ENCODE peak calls at places on chromosome 16, in eight cellular contexts. Q, L, P, G, C, D, R and S are unnamed samples.

GRCh38 chr16:76428858-76429257 is 151.7 kb downstream of the CNTNAP4 start:
- DNase-seq in D (no peak), G (no peak), L (peak), P (no peak), C (no peak), Q (no peak), R (peak), S (no peak)

GRCh38 chr16:61324044-61324443 is 712.2 kb downstream of the CDH8 start:
- DNase-seq in P (no peak), C (no peak), R (no peak), Q (no peak), D (no peak), L (no peak), G (no peak), S (no peak)

GRCh38 chr16:83723244-83723643 is 84.5 kb upstream of the HSBP1 start:
- DNase-seq in Q (no peak), D (no peak), P (no peak), L (no peak), C (no peak), G (no peak), R (no peak), S (no peak)

GRCh38 chr16:21302454-21302853 is 24.4 kb upstream of the CRYM start:
- DNase-seq in G (no peak), L (no peak), R (no peak), P (no peak), D (no peak), Q (no peak), C (no peak), S (no peak)

GRCh38 chr16:8848231-8848938 is 20.4 kb downstream of the CARHSP1 start:
- DNase-seq in G (peak), D (peak), P (no peak), L (no peak), R (no peak), C (no peak), Q (no peak), S (peak)

GRCh38 chr16:68292425-68292824 is 18.3 kb downstream of the SLC7A6OS start:
- DNase-seq in D (no peak), L (no peak), C (no peak), R (no peak), P (no peak), Q (no peak), G (no peak), S (no peak)

GRCh38 chr16:85416267-85417109 is 196.6 kb upstream of the GSE1 start:
- DNase-seq in Q (no peak), G (peak), D (no peak), P (no peak), L (peak), R (peak), C (peak), S (peak)

GRCh38 chr16:19136549-19137196 is 22.9 kb downstream of the ITPRIPL2 start:
- DNase-seq in L (no peak), P (no peak), Q (no peak), R (no peak), D (peak), G (no peak), C (no peak), S (no peak)

GRCh38 chr16:29974291-29975133 is 844 bp downstream of the TAOK2 start:
- DNase-seq in C (no peak), Q (no peak), L (no peak), R (peak), D (no peak), P (no peak), G (no peak), S (peak)

GRCh38 chr16:53814791-53815190 is 110.8 kb downstream of the FTO start:
- DNase-seq in C (no peak), D (no peak), P (no peak), R (no peak), G (no peak), L (no peak), Q (no peak), S (no peak)

GRCh38 chr16:79795556-79795955 is 195.0 kb upstream of the MAF start:
- DNase-seq in D (no peak), P (no peak), G (no peak), Q (no peak), R (no peak), L (no peak), C (no peak), S (no peak)

GRCh38 chr16:88298166-88298881 is 84.4 kb upstream of the ZNF469 start:
- DNase-seq in R (peak), D (peak), L (no peak), Q (peak), G (peak), C (no peak), P (no peak), S (no peak)

GRCh38 chr16:84459941-84460405 is 44.5 kb downstream of the MEAK7 start:
- DNase-seq in P (no peak), D (peak), G (no peak), R (no peak), Q (no peak), C (no peak), L (no peak), S (no peak)

GRCh38 chr16:75304521-75305363 is 53.3 kb upstream of the BCAR1 start:
- DNase-seq in Q (peak), R (peak), C (peak), D (peak), G (peak), P (no peak), L (peak), S (peak)

GRCh38 chr16:51971184-51971583 is 575.8 kb downstream of the TOX3 start:
- DNase-seq in L (peak), D (no peak), Q (no peak), R (peak), P (no peak), C (no peak), G (no peak), S (no peak)

GRCh38 chr16:30956601-30957455 is 726 bp upstream of the SETD1A start:
- DNase-seq in P (no peak), R (peak), D (peak), L (peak), Q (peak), G (peak), C (peak), S (peak)

GRCh38 chr16:85017151-85017550 is 5.8 kb upstream of the ZDHHC7 start:
- DNase-seq in D (no peak), G (peak), Q (no peak), R (peak), P (no peak), C (no peak), L (no peak), S (no peak)

GRCh38 chr16:27330542-27330941 is 16.8 kb downstream of the IL4R start:
- DNase-seq in L (peak), G (peak), Q (peak), P (no peak), R (peak), D (peak), C (no peak), S (peak)

GRCh38 chr16:7209598-7209997 is 123.0 kb upstream of the RBFOX1 start:
- DNase-seq in P (no peak), L (no peak), C (no peak), R (no peak), G (no peak), D (no peak), Q (no peak), S (no peak)

GRCh38 chr16:61419771-61420170 is 616.5 kb downstream of the CDH8 start:
- DNase-seq in L (no peak), G (no peak), D (no peak), Q (no peak), R (no peak), C (no peak), P (no peak), S (no peak)

GRCh38 chr16:3769013-3769412 is 51.7 kb upstream of the TRAP1 start:
- DNase-seq in R (no peak), Q (no peak), D (no peak), P (no peak), C (no peak), L (no peak), G (no peak), S (no peak)

GRCh38 chr16:3388325-3388724 is 12.5 kb downstream of the ZSCAN32 start:
- DNase-seq in R (no peak), L (no peak), G (no peak), C (no peak), Q (no peak), D (no peak), P (no peak), S (no peak)

GRCh38 chr16:88504489-88505404 is 51.7 kb downstream of the ZFPM1 start:
- DNase-seq in Q (no peak), R (no peak), D (no peak), P (no peak), G (no peak), L (no peak), C (peak), S (no peak)

GRCh38 chr16:50950955-50951354 is 200.1 kb downstream of the SALL1 start:
- DNase-seq in G (no peak), P (no peak), Q (no peak), L (no peak), D (no peak), C (no peak), R (no peak), S (no peak)

GRCh38 chr16:73483934-73484712 is 436.2 kb upstream of the ZFHX3 start:
- DNase-seq in C (no peak), D (no peak), R (no peak), L (no peak), P (no peak), G (no peak), Q (peak), S (no peak)

GRCh38 chr16:68367034-68367433 is 56.2 kb downstream of the PRMT7 start:
- DNase-seq in G (no peak), L (peak), Q (no peak), D (no peak), C (peak), P (no peak), R (peak), S (no peak)

GRCh38 chr16:3756113-3756512 is 38.8 kb upstream of the TRAP1 start:
- DNase-seq in L (no peak), G (no peak), Q (no peak), C (no peak), D (no peak), R (no peak), P (no peak), S (no peak)

GRCh38 chr16:52925143-52925542 is 127.6 kb downstream of the CHD9NB start:
- DNase-seq in R (no peak), G (no peak), D (no peak), C (no peak), P (no peak), Q (no peak), L (no peak), S (no peak)

GRCh38 chr16:28090646-28091377 is 27.3 kb upstream of the GSG1L start:
- DNase-seq in G (peak), D (no peak), C (no peak), P (no peak), Q (no peak), R (no peak), L (no peak), S (no peak)

GRCh38 chr16:10180771-10181163 is 1.5 kb downstream of the GRIN2A start:
- DNase-seq in R (peak), L (peak), P (no peak), G (peak), D (no peak), Q (no peak), C (peak), S (peak)

GRCh38 chr16:28042856-28043255 is 20.7 kb downstream of the GSG1L start:
- DNase-seq in P (no peak), L (no peak), C (no peak), Q (no peak), D (no peak), R (peak), G (no peak), S (no peak)

GRCh38 chr16:4090476-4090875 is 25.8 kb downstream of the ADCY9 start:
- DNase-seq in L (no peak), Q (no peak), C (no peak), R (peak), G (no peak), D (peak), P (no peak), S (peak)

GRCh38 chr16:14286381-14287230 is 215.5 kb downstream of the MRTFB start:
- DNase-seq in L (no peak), C (no peak), Q (no peak), G (no peak), R (no peak), D (no peak), P (no peak), S (no peak)

GRCh38 chr16:65392831-65393565 is 271.1 kb upstream of the CDH11 start:
- DNase-seq in D (no peak), C (no peak), R (no peak), L (no peak), P (no peak), Q (no peak), G (no peak), S (no peak)

GRCh38 chr16:66296591-66296990 is 69.9 kb upstream of the CDH5 start:
- DNase-seq in L (no peak), P (no peak), C (no peak), D (no peak), R (no peak), G (peak), Q (peak), S (no peak)

GRCh38 chr16:57265850-57266530 is 18.5 kb downstream of the PLLP start:
- DNase-seq in P (no peak), D (peak), L (no peak), Q (peak), R (peak), G (peak), C (peak), S (peak)

GRCh38 chr16:66107661-66108060 is 258.8 kb upstream of the CDH5 start:
- DNase-seq in R (peak), G (no peak), C (no peak), D (no peak), L (no peak), Q (no peak), P (no peak), S (no peak)

GRCh38 chr16:23408242-23409201 is 44.5 kb downstream of the COG7 start:
- DNase-seq in L (peak), G (no peak), P (no peak), C (peak), D (peak), R (peak), Q (no peak), S (peak)

DNA sequence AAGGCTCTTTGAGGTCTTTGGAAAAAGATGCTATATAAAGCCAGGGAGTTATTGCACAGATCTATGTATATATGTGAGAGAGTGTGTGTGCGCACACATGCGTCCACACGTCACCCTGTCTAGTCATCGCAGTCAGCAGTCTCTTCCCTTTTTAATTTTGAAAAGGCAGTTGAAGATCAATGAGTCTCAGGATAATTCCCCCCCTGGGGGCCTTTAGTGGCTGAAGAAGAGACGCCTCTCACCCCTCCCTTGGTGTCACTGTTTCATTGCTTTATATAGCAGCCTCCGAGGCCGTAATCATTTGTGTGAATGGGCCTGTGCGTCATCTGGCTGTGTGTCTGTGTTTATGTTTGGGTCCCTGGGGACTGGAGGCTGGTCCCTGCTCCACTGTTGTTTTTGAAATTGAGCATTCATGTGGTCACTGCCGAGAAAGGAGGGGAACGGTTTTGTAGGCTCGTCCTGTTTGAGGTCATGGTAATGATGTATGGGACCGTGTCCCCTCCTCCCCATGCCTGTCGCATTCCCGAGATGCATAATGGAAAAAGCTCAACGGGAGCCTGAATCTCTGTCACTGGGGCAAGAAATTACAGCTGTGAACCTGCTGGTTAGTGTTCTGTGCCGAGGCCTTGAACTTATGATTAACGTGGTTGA is 143.9 kb downstream of the SNX29 start:
- DNase-seq in L (no peak), Q (peak), R (peak), D (peak), C (no peak), G (peak), P (no peak), S (peak)
- H3K27ac ChIP-seq in L (no peak), Q (no peak), R (no peak), D (no peak), C (no peak), G (no peak), P (peak), S (no peak)

GRCh38 chr16:86505185-86505898 is 5.0 kb upstream of the FOXF1 start:
- DNase-seq in P (no peak), D (no peak), C (no peak), L (no peak), Q (no peak), R (no peak), G (no peak), S (no peak)

GRCh38 chr16:86504315-86505184 is 5.8 kb upstream of the FOXF1 start:
- DNase-seq in P (no peak), R (no peak), D (no peak), L (no peak), C (no peak), G (no peak), Q (no peak), S (no peak)

GRCh38 chr16:86508028-86508946 is 2.0 kb upstream of the FOXF1 start:
- DNase-seq in G (peak), D (no peak), Q (no peak), C (no peak), R (no peak), L (peak), P (no peak), S (no peak)

GRCh38 chr16:86507173-86508027 is 2.9 kb upstream of the FOXF1 start:
- DNase-seq in L (no peak), Q (no peak), R (no peak), D (no peak), G (no peak), C (no peak), P (no peak), S (no peak)

GRCh38 chr16:86505899-86506864 is 4.1 kb upstream of the FOXF1 start:
- DNase-seq in Q (no peak), C (no peak), R (no peak), G (no peak), L (no peak), P (no peak), D (no peak), S (no peak)
- H3K4me3 ChIP-seq in Q (no peak), C (no peak), R (no peak), G (no peak), L (peak), P (peak), D (no peak), S (no peak)

DNA sequence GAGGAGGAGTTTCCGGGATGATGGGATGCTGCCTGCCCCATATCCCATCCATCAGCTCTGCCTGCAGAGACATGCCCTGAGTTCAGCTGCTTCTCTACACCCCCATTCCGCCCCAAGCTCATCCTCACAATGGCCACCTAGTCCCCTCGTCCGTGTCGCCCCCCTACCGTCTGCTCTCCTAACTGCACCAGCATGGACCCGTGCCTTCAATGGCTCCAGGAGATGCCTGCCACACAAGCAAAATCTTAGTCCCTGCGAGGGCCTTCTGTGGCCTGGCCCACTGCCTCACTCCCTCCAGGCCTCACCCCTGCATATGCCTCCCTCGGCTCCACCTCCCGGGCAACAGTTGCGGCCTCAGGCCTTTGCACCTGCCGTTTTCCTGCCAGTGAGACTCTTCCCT is 1.8 kb upstream of the TELO2 start:
- DNase-seq in P (no peak), D (no peak), Q (no peak), L (no peak), R (no peak), C (no peak), G (no peak), S (no peak)
- TF ChIP-seq CTCF in P (no peak), D (no peak), Q (no peak), L (no peak), R (no peak), C (no peak), G (no peak), S (no peak)

GRCh38 chr16:86681440-86681838 is 103.1 kb downstream of the FOXL1 start:
- DNase-seq in L (no peak), G (peak), R (peak), D (peak), Q (no peak), P (no peak), C (no peak), S (peak)
- H3K27ac ChIP-seq in L (no peak), G (peak), R (no peak), D (peak), Q (peak), P (peak), C (no peak), S (peak)